ENCODE peak calls at places on chromosomes 11 and 22, in four cellular contexts. C, E, Y and A are unnamed samples.

GRCh38 chr11:72589802-72590761 is 84.1 kb downstream of the PDE2A start:
- DNase-seq in C (peak; percentile 47), E (peak; percentile 74), Y (peak; percentile 92), A (no peak)

GRCh38 chr11:57638811-57639320 is 10.8 kb downstream of the YPEL4 start:
- DNase-seq in C (no peak), E (no peak), Y (no peak), A (no peak)

GRCh38 chr11:37597776-37598175 is 999.7 kb upstream of the RAG2 start:
- DNase-seq in C (no peak), E (no peak), Y (no peak), A (no peak)

GRCh38 chr11:8605956-8606355 is 11.9 kb upstream of the STK33 start:
- DNase-seq in C (no peak), E (no peak), Y (no peak), A (no peak)

GRCh38 chr11:79493555-79494171 is 52.8 kb upstream of the TENM4 start:
- DNase-seq in C (peak; percentile 72), E (peak; percentile 73), Y (peak; percentile 70), A (peak; percentile 33)

GRCh38 chr11:75565221-75565814 is 3.3 kb downstream of the SERPINH1 start:
- DNase-seq in C (no peak), E (peak; percentile 43), Y (no peak), A (no peak)

GRCh38 chr11:43941257-43941879 is 1.1 kb upstream of the C11orf96 start:
- DNase-seq in C (no peak), E (no peak), Y (no peak), A (no peak)

GRCh38 chr11:44498524-44498923 is 66.9 kb upstream of the CD82 start:
- DNase-seq in C (no peak), E (peak; percentile 9), Y (no peak), A (no peak)

GRCh38 chr11:17439316-17439782 is 37.3 kb downstream of the ABCC8 start:
- DNase-seq in C (peak; percentile 74), E (peak; percentile 41), Y (peak; percentile 69), A (no peak)

GRCh38 chr22:46092011-46092410 is 58.3 kb upstream of the PPARA start:
- DNase-seq in C (no peak), E (no peak), Y (no peak), A (no peak)

GRCh38 chr11:76143274-76143673 is 63.0 kb downstream of the WNT11 start:
- DNase-seq in C (no peak), E (no peak), Y (no peak), A (no peak)

GRCh38 chr22:40237241-40237640 is 59.5 kb downstream of the TNRC6B start:
- DNase-seq in C (no peak), E (no peak), Y (no peak), A (no peak)

GRCh38 chr11:108199446-108200321 is 22.8 kb downstream of the NPAT start:
- DNase-seq in C (no peak), E (no peak), Y (no peak), A (no peak)

GRCh38 chr11:61149624-61150615 is 11.3 kb downstream of the VPS37C start:
- DNase-seq in C (peak; percentile 56), E (no peak), Y (no peak), A (no peak)

GRCh38 chr11:43736502-43737193 is 56.1 kb downstream of the HSD17B12 start:
- DNase-seq in C (no peak), E (no peak), Y (no peak), A (no peak)

GRCh38 chr11:45272701-45273100 is 13.4 kb downstream of the SYT13 start:
- DNase-seq in C (no peak), E (no peak), Y (no peak), A (no peak)

GRCh38 chr11:110513521-110514450 is 84.0 kb downstream of the FDX1 start:
- DNase-seq in C (no peak), E (no peak), Y (no peak), A (no peak)

GRCh38 chr22:38110863-38111852 is 674 bp upstream of the BAIAP2L2 start:
- DNase-seq in C (peak; percentile 68), E (no peak), Y (peak; percentile 63), A (no peak)

GRCh38 chr11:86671386-86672006 is 920 bp downstream of the ME3 start:
- DNase-seq in C (peak; percentile 56), E (peak; percentile 73), Y (peak; percentile 44), A (peak; percentile 53)

GRCh38 chr11:88508558-88508807 is 170.9 kb upstream of the CTSC start:
- DNase-seq in C (no peak), E (no peak), Y (no peak), A (no peak)

GRCh38 chr11:12110714-12111481 is 508 bp downstream of the MICAL2 start:
- DNase-seq in C (no peak), E (peak; percentile 45), Y (no peak), A (no peak)

GRCh38 chr11:13009921-13010736 is 1.0 kb downstream of the RASSF10 start:
- DNase-seq in C (peak; percentile 54), E (peak; percentile 49), Y (peak; percentile 32), A (no peak)

GRCh38 chr22:45671051-45671782 is 417 bp upstream of the ATXN10 start:
- DNase-seq in C (no peak), E (no peak), Y (no peak), A (peak; percentile 17)

GRCh38 chr11:94283678-94284077 is 20.7 kb upstream of the IZUMO1R start:
- DNase-seq in C (no peak), E (no peak), Y (no peak), A (no peak)

GRCh38 chr11:68008381-68009337 is 1.5 kb upstream of the ALDH3B1 start:
- DNase-seq in C (peak; percentile 81), E (peak; percentile 77), Y (no peak), A (no peak)

GRCh38 chr22:30422481-30423295 is 2.9 kb upstream of the MTFP1 start:
- DNase-seq in C (peak; percentile 82), E (peak; percentile 79), Y (peak; percentile 75), A (peak; percentile 79)

GRCh38 chr11:32939866-32940265 is 47.3 kb downstream of the QSER1 start:
- DNase-seq in C (no peak), E (no peak), Y (no peak), A (no peak)

GRCh38 chr22:17172172-17172833 is 13.2 kb upstream of the HDHD5 start:
- DNase-seq in C (no peak), E (peak; percentile 59), Y (no peak), A (peak; percentile 55)

GRCh38 chr11:8512547-8512946 is 81.5 kb downstream of the STK33 start:
- DNase-seq in C (no peak), E (no peak), Y (no peak), A (no peak)

GRCh38 chr11:114307524-114308203 is 11.5 kb downstream of the NNMT start:
- DNase-seq in C (peak; percentile 60), E (peak; percentile 29), Y (no peak), A (peak; percentile 57)

GRCh38 chr22:20243545-20244249 is 24.4 kb downstream of the RTN4R start:
- DNase-seq in C (peak; percentile 35), E (no peak), Y (peak; percentile 13), A (no peak)
- TF ChIP-seq POLR2A in C (no peak), E (no peak), Y (no peak), A (no peak)

DNA sequence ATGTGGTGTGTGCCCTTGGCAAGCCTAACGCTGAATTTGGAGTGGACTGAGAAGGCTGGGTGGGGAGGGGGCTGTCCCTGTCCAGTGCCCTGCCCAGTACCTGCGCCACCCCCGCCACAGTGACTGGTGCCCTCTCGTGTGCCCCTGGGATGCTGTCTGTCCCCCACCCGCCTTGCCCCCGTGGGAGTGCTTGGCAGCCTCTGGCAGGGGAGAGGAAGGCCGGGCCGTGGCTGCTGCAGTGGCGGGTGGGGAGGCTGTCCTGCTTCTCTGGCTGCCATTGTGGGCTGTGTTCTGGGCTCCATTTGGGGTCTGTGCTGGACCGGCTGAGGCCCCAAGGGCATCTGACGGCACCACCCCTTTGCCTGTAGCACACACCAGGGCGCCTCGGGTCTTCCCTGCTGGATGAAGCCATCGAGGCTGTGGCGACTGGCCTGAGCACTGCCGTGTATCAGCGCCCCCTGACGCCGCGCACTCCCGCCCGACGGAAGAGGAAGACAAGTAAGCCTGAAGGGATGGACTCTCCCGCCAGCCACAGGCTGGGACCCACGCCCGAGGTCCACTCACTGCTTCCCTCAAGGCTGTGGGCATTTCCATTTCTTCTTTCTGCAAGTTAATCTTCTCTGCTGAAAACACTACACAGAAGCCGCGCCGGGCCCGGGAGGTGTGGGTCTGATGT is 17.6 kb downstream of the IRF7 start:
- DNase-seq in C (no peak), E (no peak), Y (no peak), A (no peak)
- TF ChIP-seq POLR2A in C (no peak), E (no peak), Y (no peak), A (no peak)

GRCh38 chr11:129610125-129610524 is 205.5 kb upstream of the TMEM45B start:
- DNase-seq in C (no peak), E (no peak), Y (no peak), A (no peak)
- TF ChIP-seq POLR2A in C (no peak), E (no peak), Y (no peak), A (no peak)

GRCh38 chr11:3171931-3172560 is 6.9 kb upstream of the OSBPL5 start:
- DNase-seq in C (no peak), E (no peak), Y (no peak), A (no peak)
- TF ChIP-seq POLR2A in C (no peak), E (no peak), Y (no peak), A (no peak)

GRCh38 chr11:111870887-111871692 is at the start of gene ALG9:
- DNase-seq in C (peak; percentile 78), E (peak; percentile 88), Y (peak; percentile 70), A (peak; percentile 83)
- TF ChIP-seq POLR2A in C (no peak), E (peak; percentile 64), Y (peak; percentile 33), A (peak; percentile 38)